ENCODE peak calls at places on chromosomes 4 and X, in five cellular contexts. I is GM23248; W is stimulated activated CD4-positive, alpha-beta T cell treated with anti-CD3 and anti-CD28 coated beads, Interleukin-2, amount 100 ng/mL, for 24 hours; X is renal cortical epithelial cell; P is epithelial cell of esophagus. C is an unnamed sample.

GRCh38 chrX:39756086-39756883 is 341.5 kb downstream of the BCOR start:
- DNase-seq in I (no peak), W (no peak), X (no peak), P (no peak), C (no peak)

GRCh38 chr4:169094656-169095231 is 84.7 kb upstream of the CBR4 start:
- DNase-seq in I (no peak), W (no peak), X (no peak), P (no peak), C (no peak)

GRCh38 chrX:119549327-119550016 is 15.7 kb downstream of the STEEP1 start:
- DNase-seq in I (no peak), W (no peak), X (no peak), P (no peak), C (no peak)

GRCh38 chr4:142773505-142773904 is 72.6 kb downstream of the INPP4B start:
- DNase-seq in I (no peak), W (no peak), X (no peak), P (no peak), C (no peak)

GRCh38 chr4:186104895-186105720 is 604 bp downstream of the FAM149A start:
- DNase-seq in I (peak; percentile 20), W (no peak), X (no peak), P (no peak), C (peak; percentile 26)

GRCh38 chr4:77399831-77400230 is 205.8 kb upstream of the CXCL13 start:
- DNase-seq in I (no peak), W (no peak), X (no peak), P (no peak), C (no peak)

GRCh38 chrX:14352511-14352910 is 176.8 kb upstream of the GLRA2 start:
- DNase-seq in I (peak; percentile 53), W (no peak), X (peak; percentile 83), P (no peak), C (no peak)

GRCh38 chrX:49991718-49992117 is 69.3 kb downstream of the CLCN5 start:
- DNase-seq in I (no peak), W (no peak), X (no peak), P (no peak), C (no peak)

GRCh38 chr4:129682586-129682985 is 586.6 kb downstream of the C4orf33 start:
- DNase-seq in I (no peak), W (no peak), X (no peak), P (no peak), C (no peak)